ENCODE peak calls at places on chromosomes 3 and 15, in ten cellular contexts. One of them, this sample, is unnamed.
A peak's percentile ranks its signal among the peaks of the same experiment; 100 is the strongest.

GRCh38 chr15:40458495-40459371 is 12.1 kb upstream of the CHST14 start:
- DNase-seq in H4: no peak
- DNase-seq in lower leg skin: no peak
- DNase-seq in dorsolateral prefrontal cortex: no peak
- DNase-seq in stimulated activated CD8-positive, alpha-beta memory T cell treated with anti-CD3 and anti-CD28 coated beads, Interleukin-4, amount 100 ng/mL, for 24 hours: no peak
- DNase-seq in activated T-cell treated with anti-CD3 and anti-CD28 coated beads for 48 hours: no peak
- DNase-seq in B cell: no peak
- DNase-seq in HEK293T: no peak
- DNase-seq in naive thymus-derived CD8-positive, alpha-beta T cell: no peak
- DNase-seq in hippocampal formation: no peak
- DNase-seq in this sample: no peak

GRCh38 chr15:51155906-51156305 is 61.2 kb upstream of the TNFAIP8L3 start:
- DNase-seq in H4: no peak
- DNase-seq in lower leg skin: no peak
- DNase-seq in dorsolateral prefrontal cortex: no peak
- DNase-seq in stimulated activated CD8-positive, alpha-beta memory T cell treated with anti-CD3 and anti-CD28 coated beads, Interleukin-4, amount 100 ng/mL, for 24 hours: no peak
- DNase-seq in activated T-cell treated with anti-CD3 and anti-CD28 coated beads for 48 hours: no peak
- DNase-seq in B cell: no peak
- DNase-seq in HEK293T: no peak
- DNase-seq in naive thymus-derived CD8-positive, alpha-beta T cell: no peak
- DNase-seq in hippocampal formation: no peak
- DNase-seq in this sample: no peak

GRCh38 chr15:72117448-72117697 is 577 bp downstream of the MYO9A start:
- DNase-seq in H4: peak; percentile 56
- DNase-seq in lower leg skin: peak; percentile 78
- DNase-seq in dorsolateral prefrontal cortex: no peak
- DNase-seq in stimulated activated CD8-positive, alpha-beta memory T cell treated with anti-CD3 and anti-CD28 coated beads, Interleukin-4, amount 100 ng/mL, for 24 hours: peak; percentile 66
- DNase-seq in activated T-cell treated with anti-CD3 and anti-CD28 coated beads for 48 hours: peak; percentile 73
- DNase-seq in B cell: peak; percentile 74
- DNase-seq in HEK293T: peak; percentile 61
- DNase-seq in naive thymus-derived CD8-positive, alpha-beta T cell: peak; percentile 56
- DNase-seq in hippocampal formation: no peak
- DNase-seq in this sample: peak; percentile 54

GRCh38 chr3:137071104-137071503 is 113.3 kb downstream of the IL20RB start:
- DNase-seq in H4: no peak
- DNase-seq in lower leg skin: no peak
- DNase-seq in dorsolateral prefrontal cortex: no peak
- DNase-seq in stimulated activated CD8-positive, alpha-beta memory T cell treated with anti-CD3 and anti-CD28 coated beads, Interleukin-4, amount 100 ng/mL, for 24 hours: no peak
- DNase-seq in activated T-cell treated with anti-CD3 and anti-CD28 coated beads for 48 hours: no peak
- DNase-seq in B cell: no peak
- DNase-seq in HEK293T: no peak
- DNase-seq in naive thymus-derived CD8-positive, alpha-beta T cell: no peak
- DNase-seq in hippocampal formation: no peak
- DNase-seq in this sample: no peak

GRCh38 chr3:55487376-55488241 is 503 bp upstream of the WNT5A start:
- DNase-seq in H4: peak; percentile 65
- DNase-seq in lower leg skin: no peak
- DNase-seq in dorsolateral prefrontal cortex: no peak
- DNase-seq in stimulated activated CD8-positive, alpha-beta memory T cell treated with anti-CD3 and anti-CD28 coated beads, Interleukin-4, amount 100 ng/mL, for 24 hours: no peak
- DNase-seq in activated T-cell treated with anti-CD3 and anti-CD28 coated beads for 48 hours: no peak
- DNase-seq in B cell: no peak
- DNase-seq in HEK293T: peak; percentile 39
- DNase-seq in naive thymus-derived CD8-positive, alpha-beta T cell: no peak
- DNase-seq in hippocampal formation: no peak
- DNase-seq in this sample: no peak

GRCh38 chr3:123749716-123750115 is 134.4 kb downstream of the MYLK start:
- DNase-seq in H4: peak; percentile 77
- DNase-seq in lower leg skin: no peak
- DNase-seq in dorsolateral prefrontal cortex: no peak
- DNase-seq in stimulated activated CD8-positive, alpha-beta memory T cell treated with anti-CD3 and anti-CD28 coated beads, Interleukin-4, amount 100 ng/mL, for 24 hours: no peak
- DNase-seq in activated T-cell treated with anti-CD3 and anti-CD28 coated beads for 48 hours: no peak
- DNase-seq in B cell: no peak
- DNase-seq in HEK293T: no peak
- DNase-seq in naive thymus-derived CD8-positive, alpha-beta T cell: no peak
- DNase-seq in hippocampal formation: no peak
- DNase-seq in this sample: no peak

GRCh38 chr15:92521624-92522008 is 127.9 kb downstream of the ST8SIA2 start:
- DNase-seq in H4: peak; percentile 42
- DNase-seq in lower leg skin: peak; percentile 87
- DNase-seq in dorsolateral prefrontal cortex: peak; percentile 89
- DNase-seq in stimulated activated CD8-positive, alpha-beta memory T cell treated with anti-CD3 and anti-CD28 coated beads, Interleukin-4, amount 100 ng/mL, for 24 hours: peak; percentile 16
- DNase-seq in activated T-cell treated with anti-CD3 and anti-CD28 coated beads for 48 hours: peak; percentile 34
- DNase-seq in B cell: no peak
- DNase-seq in HEK293T: peak; percentile 72
- DNase-seq in naive thymus-derived CD8-positive, alpha-beta T cell: peak; percentile 33
- DNase-seq in hippocampal formation: peak; percentile 61
- DNase-seq in this sample: peak; percentile 7

GRCh38 chr15:98905981-98906711 is 101.4 kb downstream of the PGPEP1L start:
- DNase-seq in H4: no peak
- DNase-seq in lower leg skin: no peak
- DNase-seq in dorsolateral prefrontal cortex: no peak
- DNase-seq in stimulated activated CD8-positive, alpha-beta memory T cell treated with anti-CD3 and anti-CD28 coated beads, Interleukin-4, amount 100 ng/mL, for 24 hours: no peak
- DNase-seq in activated T-cell treated with anti-CD3 and anti-CD28 coated beads for 48 hours: no peak
- DNase-seq in B cell: no peak
- DNase-seq in HEK293T: no peak
- DNase-seq in naive thymus-derived CD8-positive, alpha-beta T cell: no peak
- DNase-seq in hippocampal formation: no peak
- DNase-seq in this sample: no peak

GRCh38 chr3:123695731-123696640 is 111.1 kb upstream of the HACD2 start:
- DNase-seq in H4: no peak
- DNase-seq in lower leg skin: no peak
- DNase-seq in dorsolateral prefrontal cortex: no peak
- DNase-seq in stimulated activated CD8-positive, alpha-beta memory T cell treated with anti-CD3 and anti-CD28 coated beads, Interleukin-4, amount 100 ng/mL, for 24 hours: no peak
- DNase-seq in activated T-cell treated with anti-CD3 and anti-CD28 coated beads for 48 hours: no peak
- DNase-seq in B cell: no peak
- DNase-seq in HEK293T: no peak
- DNase-seq in naive thymus-derived CD8-positive, alpha-beta T cell: no peak
- DNase-seq in hippocampal formation: no peak
- DNase-seq in this sample: no peak

GRCh38 chr3:126663750-126664149 is 8.8 kb upstream of the TXNRD3 start:
- DNase-seq in H4: no peak
- DNase-seq in lower leg skin: no peak
- DNase-seq in dorsolateral prefrontal cortex: no peak
- DNase-seq in stimulated activated CD8-positive, alpha-beta memory T cell treated with anti-CD3 and anti-CD28 coated beads, Interleukin-4, amount 100 ng/mL, for 24 hours: no peak
- DNase-seq in activated T-cell treated with anti-CD3 and anti-CD28 coated beads for 48 hours: no peak
- DNase-seq in B cell: no peak
- DNase-seq in HEK293T: no peak
- DNase-seq in naive thymus-derived CD8-positive, alpha-beta T cell: no peak
- DNase-seq in hippocampal formation: no peak
- DNase-seq in this sample: no peak

GRCh38 chr3:160006282-160007163 is 17.9 kb downstream of the IL12A start:
- DNase-seq in H4: peak; percentile 72
- DNase-seq in lower leg skin: no peak
- DNase-seq in dorsolateral prefrontal cortex: peak; percentile 61
- DNase-seq in stimulated activated CD8-positive, alpha-beta memory T cell treated with anti-CD3 and anti-CD28 coated beads, Interleukin-4, amount 100 ng/mL, for 24 hours: no peak
- DNase-seq in activated T-cell treated with anti-CD3 and anti-CD28 coated beads for 48 hours: no peak
- DNase-seq in B cell: peak; percentile 30
- DNase-seq in HEK293T: peak; percentile 71
- DNase-seq in naive thymus-derived CD8-positive, alpha-beta T cell: no peak
- DNase-seq in hippocampal formation: peak; percentile 18
- DNase-seq in this sample: no peak

GRCh38 chr3:73498764-73499622 is 125.7 kb downstream of the PDZRN3 start:
- DNase-seq in H4: no peak
- DNase-seq in lower leg skin: no peak
- DNase-seq in dorsolateral prefrontal cortex: no peak
- DNase-seq in stimulated activated CD8-positive, alpha-beta memory T cell treated with anti-CD3 and anti-CD28 coated beads, Interleukin-4, amount 100 ng/mL, for 24 hours: no peak
- DNase-seq in activated T-cell treated with anti-CD3 and anti-CD28 coated beads for 48 hours: peak; percentile 4
- DNase-seq in B cell: no peak
- DNase-seq in HEK293T: no peak
- DNase-seq in naive thymus-derived CD8-positive, alpha-beta T cell: no peak
- DNase-seq in hippocampal formation: no peak
- DNase-seq in this sample: no peak

GRCh38 chr15:78708713-78709112 is 67.7 kb upstream of the CHRNB4 start:
- DNase-seq in H4: no peak
- DNase-seq in lower leg skin: no peak
- DNase-seq in dorsolateral prefrontal cortex: no peak
- DNase-seq in stimulated activated CD8-positive, alpha-beta memory T cell treated with anti-CD3 and anti-CD28 coated beads, Interleukin-4, amount 100 ng/mL, for 24 hours: no peak
- DNase-seq in activated T-cell treated with anti-CD3 and anti-CD28 coated beads for 48 hours: no peak
- DNase-seq in B cell: no peak
- DNase-seq in HEK293T: no peak
- DNase-seq in naive thymus-derived CD8-positive, alpha-beta T cell: no peak
- DNase-seq in hippocampal formation: no peak
- DNase-seq in this sample: no peak

GRCh38 chr3:50525987-50526386 is 22.6 kb upstream of the CACNA2D2 start:
- DNase-seq in H4: peak; percentile 29
- DNase-seq in lower leg skin: peak; percentile 30
- DNase-seq in dorsolateral prefrontal cortex: no peak
- DNase-seq in stimulated activated CD8-positive, alpha-beta memory T cell treated with anti-CD3 and anti-CD28 coated beads, Interleukin-4, amount 100 ng/mL, for 24 hours: peak; percentile 60
- DNase-seq in activated T-cell treated with anti-CD3 and anti-CD28 coated beads for 48 hours: peak; percentile 66
- DNase-seq in B cell: no peak
- DNase-seq in HEK293T: peak; percentile 38
- DNase-seq in naive thymus-derived CD8-positive, alpha-beta T cell: peak; percentile 22
- DNase-seq in hippocampal formation: no peak
- DNase-seq in this sample: peak; percentile 31

GRCh38 chr15:94324117-94324826 is 92.9 kb downstream of the MCTP2 start:
- DNase-seq in H4: peak; percentile 67
- DNase-seq in lower leg skin: peak; percentile 20
- DNase-seq in dorsolateral prefrontal cortex: peak; percentile 30
- DNase-seq in stimulated activated CD8-positive, alpha-beta memory T cell treated with anti-CD3 and anti-CD28 coated beads, Interleukin-4, amount 100 ng/mL, for 24 hours: peak; percentile 26
- DNase-seq in activated T-cell treated with anti-CD3 and anti-CD28 coated beads for 48 hours: peak; percentile 49
- DNase-seq in B cell: peak; percentile 59
- DNase-seq in HEK293T: peak; percentile 72
- DNase-seq in naive thymus-derived CD8-positive, alpha-beta T cell: peak; percentile 63
- DNase-seq in hippocampal formation: peak; percentile 10
- DNase-seq in this sample: peak; percentile 57

GRCh38 chr3:172213168-172213567 is 173.8 kb downstream of the FNDC3B start:
- DNase-seq in H4: no peak
- DNase-seq in lower leg skin: no peak
- DNase-seq in dorsolateral prefrontal cortex: no peak
- DNase-seq in stimulated activated CD8-positive, alpha-beta memory T cell treated with anti-CD3 and anti-CD28 coated beads, Interleukin-4, amount 100 ng/mL, for 24 hours: no peak
- DNase-seq in activated T-cell treated with anti-CD3 and anti-CD28 coated beads for 48 hours: peak; percentile 15
- DNase-seq in B cell: no peak
- DNase-seq in HEK293T: no peak
- DNase-seq in naive thymus-derived CD8-positive, alpha-beta T cell: no peak
- DNase-seq in hippocampal formation: no peak
- DNase-seq in this sample: no peak

GRCh38 chr15:64105113-64105704 is 9.4 kb downstream of the SNX1 start:
- DNase-seq in H4: no peak
- DNase-seq in lower leg skin: peak; percentile 61
- DNase-seq in dorsolateral prefrontal cortex: no peak
- DNase-seq in stimulated activated CD8-positive, alpha-beta memory T cell treated with anti-CD3 and anti-CD28 coated beads, Interleukin-4, amount 100 ng/mL, for 24 hours: no peak
- DNase-seq in activated T-cell treated with anti-CD3 and anti-CD28 coated beads for 48 hours: no peak
- DNase-seq in B cell: no peak
- DNase-seq in HEK293T: no peak
- DNase-seq in naive thymus-derived CD8-positive, alpha-beta T cell: no peak
- DNase-seq in hippocampal formation: no peak
- DNase-seq in this sample: no peak

GRCh38 chr3:61725851-61726333 is 164.5 kb downstream of the PTPRG start:
- DNase-seq in H4: peak; percentile 3
- DNase-seq in lower leg skin: no peak
- DNase-seq in dorsolateral prefrontal cortex: no peak
- DNase-seq in stimulated activated CD8-positive, alpha-beta memory T cell treated with anti-CD3 and anti-CD28 coated beads, Interleukin-4, amount 100 ng/mL, for 24 hours: no peak
- DNase-seq in activated T-cell treated with anti-CD3 and anti-CD28 coated beads for 48 hours: no peak
- DNase-seq in B cell: no peak
- DNase-seq in HEK293T: peak; percentile 12
- DNase-seq in naive thymus-derived CD8-positive, alpha-beta T cell: no peak
- DNase-seq in hippocampal formation: no peak
- DNase-seq in this sample: no peak

GRCh38 chr3:188584162-188584529 is 430.2 kb downstream of the LPP start:
- DNase-seq in H4: peak; percentile 61
- DNase-seq in lower leg skin: no peak
- DNase-seq in dorsolateral prefrontal cortex: no peak
- DNase-seq in stimulated activated CD8-positive, alpha-beta memory T cell treated with anti-CD3 and anti-CD28 coated beads, Interleukin-4, amount 100 ng/mL, for 24 hours: no peak
- DNase-seq in activated T-cell treated with anti-CD3 and anti-CD28 coated beads for 48 hours: no peak
- DNase-seq in B cell: no peak
- DNase-seq in HEK293T: no peak
- DNase-seq in naive thymus-derived CD8-positive, alpha-beta T cell: no peak
- DNase-seq in hippocampal formation: no peak
- DNase-seq in this sample: no peak

GRCh38 chr3:169337541-169337940 is 326.0 kb downstream of the MECOM start:
- DNase-seq in H4: no peak
- DNase-seq in lower leg skin: no peak
- DNase-seq in dorsolateral prefrontal cortex: no peak
- DNase-seq in stimulated activated CD8-positive, alpha-beta memory T cell treated with anti-CD3 and anti-CD28 coated beads, Interleukin-4, amount 100 ng/mL, for 24 hours: no peak
- DNase-seq in activated T-cell treated with anti-CD3 and anti-CD28 coated beads for 48 hours: no peak
- DNase-seq in B cell: no peak
- DNase-seq in HEK293T: no peak
- DNase-seq in naive thymus-derived CD8-positive, alpha-beta T cell: no peak
- DNase-seq in hippocampal formation: no peak
- DNase-seq in this sample: no peak

GRCh38 chr3:29668728-29669127 is 387.9 kb downstream of the RBMS3 start:
- DNase-seq in H4: no peak
- DNase-seq in lower leg skin: no peak
- DNase-seq in dorsolateral prefrontal cortex: no peak
- DNase-seq in stimulated activated CD8-positive, alpha-beta memory T cell treated with anti-CD3 and anti-CD28 coated beads, Interleukin-4, amount 100 ng/mL, for 24 hours: no peak
- DNase-seq in activated T-cell treated with anti-CD3 and anti-CD28 coated beads for 48 hours: no peak
- DNase-seq in B cell: no peak
- DNase-seq in HEK293T: no peak
- DNase-seq in naive thymus-derived CD8-positive, alpha-beta T cell: no peak
- DNase-seq in hippocampal formation: no peak
- DNase-seq in this sample: no peak

GRCh38 chr15:69808756-69809155 is 289.0 kb downstream of the TLE3 start:
- DNase-seq in H4: peak; percentile 63
- DNase-seq in lower leg skin: peak; percentile 44
- DNase-seq in dorsolateral prefrontal cortex: no peak
- DNase-seq in stimulated activated CD8-positive, alpha-beta memory T cell treated with anti-CD3 and anti-CD28 coated beads, Interleukin-4, amount 100 ng/mL, for 24 hours: no peak
- DNase-seq in activated T-cell treated with anti-CD3 and anti-CD28 coated beads for 48 hours: no peak
- DNase-seq in B cell: no peak
- DNase-seq in HEK293T: no peak
- DNase-seq in naive thymus-derived CD8-positive, alpha-beta T cell: no peak
- DNase-seq in hippocampal formation: no peak
- DNase-seq in this sample: no peak

GRCh38 chr15:100712226-100712625 is 109.8 kb downstream of the ASB7 start:
- DNase-seq in H4: no peak
- DNase-seq in lower leg skin: no peak
- DNase-seq in dorsolateral prefrontal cortex: no peak
- DNase-seq in stimulated activated CD8-positive, alpha-beta memory T cell treated with anti-CD3 and anti-CD28 coated beads, Interleukin-4, amount 100 ng/mL, for 24 hours: no peak
- DNase-seq in activated T-cell treated with anti-CD3 and anti-CD28 coated beads for 48 hours: no peak
- DNase-seq in B cell: no peak
- DNase-seq in HEK293T: no peak
- DNase-seq in naive thymus-derived CD8-positive, alpha-beta T cell: no peak
- DNase-seq in hippocampal formation: no peak
- DNase-seq in this sample: no peak

GRCh38 chr15:74983725-74984231 is 11.6 kb upstream of the SCAMP5 start:
- DNase-seq in H4: no peak
- DNase-seq in lower leg skin: no peak
- DNase-seq in dorsolateral prefrontal cortex: no peak
- DNase-seq in stimulated activated CD8-positive, alpha-beta memory T cell treated with anti-CD3 and anti-CD28 coated beads, Interleukin-4, amount 100 ng/mL, for 24 hours: peak; percentile 22
- DNase-seq in activated T-cell treated with anti-CD3 and anti-CD28 coated beads for 48 hours: peak; percentile 47
- DNase-seq in B cell: no peak
- DNase-seq in HEK293T: no peak
- DNase-seq in naive thymus-derived CD8-positive, alpha-beta T cell: no peak
- DNase-seq in hippocampal formation: no peak
- DNase-seq in this sample: no peak

GRCh38 chr3:105730973-105731372 is 137.8 kb downstream of the CBLB start:
- DNase-seq in H4: no peak
- DNase-seq in lower leg skin: no peak
- DNase-seq in dorsolateral prefrontal cortex: no peak
- DNase-seq in stimulated activated CD8-positive, alpha-beta memory T cell treated with anti-CD3 and anti-CD28 coated beads, Interleukin-4, amount 100 ng/mL, for 24 hours: no peak
- DNase-seq in activated T-cell treated with anti-CD3 and anti-CD28 coated beads for 48 hours: no peak
- DNase-seq in B cell: no peak
- DNase-seq in HEK293T: no peak
- DNase-seq in naive thymus-derived CD8-positive, alpha-beta T cell: no peak
- DNase-seq in hippocampal formation: no peak
- DNase-seq in this sample: no peak

GRCh38 chr3:142279965-142280590 is 54.7 kb upstream of the GK5 start:
- DNase-seq in H4: peak; percentile 86
- DNase-seq in lower leg skin: peak; percentile 48
- DNase-seq in dorsolateral prefrontal cortex: no peak
- DNase-seq in stimulated activated CD8-positive, alpha-beta memory T cell treated with anti-CD3 and anti-CD28 coated beads, Interleukin-4, amount 100 ng/mL, for 24 hours: no peak
- DNase-seq in activated T-cell treated with anti-CD3 and anti-CD28 coated beads for 48 hours: peak; percentile 9
- DNase-seq in B cell: peak; percentile 55
- DNase-seq in HEK293T: peak; percentile 79
- DNase-seq in naive thymus-derived CD8-positive, alpha-beta T cell: peak; percentile 58
- DNase-seq in hippocampal formation: peak; percentile 13
- DNase-seq in this sample: peak; percentile 56

GRCh38 chr3:157335677-157336076 is 101.0 kb upstream of the PTX3 start:
- DNase-seq in H4: peak; percentile 83
- DNase-seq in lower leg skin: no peak
- DNase-seq in dorsolateral prefrontal cortex: peak; percentile 40
- DNase-seq in stimulated activated CD8-positive, alpha-beta memory T cell treated with anti-CD3 and anti-CD28 coated beads, Interleukin-4, amount 100 ng/mL, for 24 hours: no peak
- DNase-seq in activated T-cell treated with anti-CD3 and anti-CD28 coated beads for 48 hours: no peak
- DNase-seq in B cell: no peak
- DNase-seq in HEK293T: no peak
- DNase-seq in naive thymus-derived CD8-positive, alpha-beta T cell: no peak
- DNase-seq in hippocampal formation: no peak
- DNase-seq in this sample: no peak

GRCh38 chr3:155682437-155682836 is 62.4 kb downstream of the PLCH1 start:
- DNase-seq in H4: no peak
- DNase-seq in lower leg skin: no peak
- DNase-seq in dorsolateral prefrontal cortex: no peak
- DNase-seq in stimulated activated CD8-positive, alpha-beta memory T cell treated with anti-CD3 and anti-CD28 coated beads, Interleukin-4, amount 100 ng/mL, for 24 hours: no peak
- DNase-seq in activated T-cell treated with anti-CD3 and anti-CD28 coated beads for 48 hours: no peak
- DNase-seq in B cell: no peak
- DNase-seq in HEK293T: no peak
- DNase-seq in naive thymus-derived CD8-positive, alpha-beta T cell: no peak
- DNase-seq in hippocampal formation: no peak
- DNase-seq in this sample: no peak